ENCODE peak calls at places on chromosomes 3 and 15, in five cellular contexts. One of them, this sample, is unnamed.

GRCh38 chr3:153414972-153415371 is 252.9 kb downstream of the RAP2B start:
- DNase-seq in Panc1: no peak
- DNase-seq in suprapubic skin: no peak
- DNase-seq in breast epithelium: no peak
- DNase-seq in sigmoid colon: no peak
- DNase-seq in this sample: no peak

GRCh38 chr3:148214695-148215094 is 483.0 kb upstream of the AGTR1 start:
- DNase-seq in Panc1: no peak
- DNase-seq in suprapubic skin: no peak
- DNase-seq in breast epithelium: no peak
- DNase-seq in sigmoid colon: no peak
- DNase-seq in this sample: no peak

GRCh38 chr3:15347104-15347736 is 14.8 kb upstream of the SH3BP5 start:
- DNase-seq in Panc1: no peak
- DNase-seq in suprapubic skin: no peak
- DNase-seq in breast epithelium: no peak
- DNase-seq in sigmoid colon: no peak
- DNase-seq in this sample: no peak

GRCh38 chr3:183013074-183013473 is 32.7 kb upstream of the DCUN1D1 start:
- DNase-seq in Panc1: no peak
- DNase-seq in suprapubic skin: no peak
- DNase-seq in breast epithelium: no peak
- DNase-seq in sigmoid colon: no peak
- DNase-seq in this sample: no peak

GRCh38 chr3:150798122-150798618 is 35.2 kb upstream of the SIAH2 start:
- DNase-seq in Panc1: no peak
- DNase-seq in suprapubic skin: no peak
- DNase-seq in breast epithelium: no peak
- DNase-seq in sigmoid colon: no peak
- DNase-seq in this sample: peak; percentile 20

GRCh38 chr3:18649666-18650363 is 224.7 kb upstream of the SATB1 start:
- DNase-seq in Panc1: no peak
- DNase-seq in suprapubic skin: no peak
- DNase-seq in breast epithelium: no peak
- DNase-seq in sigmoid colon: no peak
- DNase-seq in this sample: no peak

GRCh38 chr3:129525341-129525968 is 3.0 kb upstream of the RHO start:
- DNase-seq in Panc1: no peak
- DNase-seq in suprapubic skin: no peak
- DNase-seq in breast epithelium: no peak
- DNase-seq in sigmoid colon: no peak
- DNase-seq in this sample: no peak

GRCh38 chr15:93048759-93049161 is 40.3 kb downstream of the RGMA start:
- DNase-seq in Panc1: no peak
- DNase-seq in suprapubic skin: no peak
- DNase-seq in breast epithelium: peak; percentile 63
- DNase-seq in sigmoid colon: peak; percentile 93
- DNase-seq in this sample: peak; percentile 87

GRCh38 chr3:140268103-140268502 is 333.1 kb downstream of the CLSTN2 start:
- DNase-seq in Panc1: no peak
- DNase-seq in suprapubic skin: no peak
- DNase-seq in breast epithelium: no peak
- DNase-seq in sigmoid colon: no peak
- DNase-seq in this sample: no peak

GRCh38 chr15:41504751-41505492 is 8.7 kb downstream of the LTK start:
- DNase-seq in Panc1: no peak
- DNase-seq in suprapubic skin: no peak
- DNase-seq in breast epithelium: no peak
- DNase-seq in sigmoid colon: no peak
- DNase-seq in this sample: no peak

GRCh38 chr3:175422744-175423143 is 563.6 kb downstream of the NAALADL2 start:
- DNase-seq in Panc1: no peak
- DNase-seq in suprapubic skin: no peak
- DNase-seq in breast epithelium: no peak
- DNase-seq in sigmoid colon: no peak
- DNase-seq in this sample: no peak

GRCh38 chr3:140427786-140428185 is 250.1 kb upstream of the TRIM42 start:
- DNase-seq in Panc1: no peak
- DNase-seq in suprapubic skin: no peak
- DNase-seq in breast epithelium: no peak
- DNase-seq in sigmoid colon: no peak
- DNase-seq in this sample: no peak

GRCh38 chr15:76376029-76376428 is 39.5 kb downstream of the ISL2 start:
- DNase-seq in Panc1: no peak
- DNase-seq in suprapubic skin: no peak
- DNase-seq in breast epithelium: no peak
- DNase-seq in sigmoid colon: no peak
- DNase-seq in this sample: no peak

GRCh38 chr15:95690631-95691340 is 639.7 kb upstream of the NR2F2 start:
- DNase-seq in Panc1: no peak
- DNase-seq in suprapubic skin: no peak
- DNase-seq in breast epithelium: no peak
- DNase-seq in sigmoid colon: no peak
- DNase-seq in this sample: no peak

GRCh38 chr15:66635006-66635405 is 67.0 kb upstream of the SMAD6 start:
- DNase-seq in Panc1: no peak
- DNase-seq in suprapubic skin: no peak
- DNase-seq in breast epithelium: no peak
- DNase-seq in sigmoid colon: no peak
- DNase-seq in this sample: no peak

GRCh38 chr3:169158379-169158778 is 505.1 kb downstream of the MECOM start:
- DNase-seq in Panc1: no peak
- DNase-seq in suprapubic skin: no peak
- DNase-seq in breast epithelium: no peak
- DNase-seq in sigmoid colon: no peak
- DNase-seq in this sample: no peak

GRCh38 chr15:58410353-58410752 is 21.4 kb upstream of the LIPC start:
- DNase-seq in Panc1: no peak
- DNase-seq in suprapubic skin: no peak
- DNase-seq in breast epithelium: no peak
- DNase-seq in sigmoid colon: no peak
- DNase-seq in this sample: no peak

GRCh38 chr3:123758081-123758564 is 126.0 kb downstream of the MYLK start:
- DNase-seq in Panc1: no peak
- DNase-seq in suprapubic skin: no peak
- DNase-seq in breast epithelium: no peak
- DNase-seq in sigmoid colon: no peak
- DNase-seq in this sample: no peak

GRCh38 chr3:26574766-26575165 is 47.8 kb upstream of the LRRC3B start:
- DNase-seq in Panc1: no peak
- DNase-seq in suprapubic skin: no peak
- DNase-seq in breast epithelium: no peak
- DNase-seq in sigmoid colon: no peak
- DNase-seq in this sample: no peak

GRCh38 chr3:88321696-88322095 is 171.9 kb downstream of the C3orf38 start:
- DNase-seq in Panc1: no peak
- DNase-seq in suprapubic skin: no peak
- DNase-seq in breast epithelium: no peak
- DNase-seq in sigmoid colon: no peak
- DNase-seq in this sample: no peak

GRCh38 chr3:23611737-23612295 is 193.9 kb upstream of the UBE2E1 start:
- DNase-seq in Panc1: no peak
- DNase-seq in suprapubic skin: no peak
- DNase-seq in breast epithelium: no peak
- DNase-seq in sigmoid colon: peak; percentile 90
- DNase-seq in this sample: no peak

GRCh38 chr3:44685128-44685800 is 27.2 kb upstream of the ZNF502 start:
- DNase-seq in Panc1: no peak
- DNase-seq in suprapubic skin: peak; percentile 69
- DNase-seq in breast epithelium: peak; percentile 42
- DNase-seq in sigmoid colon: peak; percentile 84
- DNase-seq in this sample: peak; percentile 54

GRCh38 chr15:39083213-39083612 is 497.7 kb upstream of the THBS1 start:
- DNase-seq in Panc1: no peak
- DNase-seq in suprapubic skin: no peak
- DNase-seq in breast epithelium: no peak
- DNase-seq in sigmoid colon: no peak
- DNase-seq in this sample: no peak

GRCh38 chr3:82815417-82816058 is 1054.1 kb upstream of the GBE1 start:
- DNase-seq in Panc1: no peak
- DNase-seq in suprapubic skin: no peak
- DNase-seq in breast epithelium: no peak
- DNase-seq in sigmoid colon: no peak
- DNase-seq in this sample: no peak

GRCh38 chr15:40543631-40544294 is 21.1 kb downstream of the CCDC32 start:
- DNase-seq in Panc1: no peak
- DNase-seq in suprapubic skin: no peak
- DNase-seq in breast epithelium: no peak
- DNase-seq in sigmoid colon: no peak
- DNase-seq in this sample: no peak

GRCh38 chr3:32841875-32842505 is 24.2 kb downstream of the TRIM71 start:
- DNase-seq in Panc1: no peak
- DNase-seq in suprapubic skin: no peak
- DNase-seq in breast epithelium: no peak
- DNase-seq in sigmoid colon: no peak
- DNase-seq in this sample: no peak

GRCh38 chr3:130093741-130094391 is 12.2 kb downstream of the ALG1L2 start:
- DNase-seq in Panc1: no peak
- DNase-seq in suprapubic skin: no peak
- DNase-seq in breast epithelium: no peak
- DNase-seq in sigmoid colon: no peak
- DNase-seq in this sample: no peak

GRCh38 chr15:29854413-29854812 is 32.1 kb upstream of the TJP1 start:
- DNase-seq in Panc1: no peak
- DNase-seq in suprapubic skin: no peak
- DNase-seq in breast epithelium: no peak
- DNase-seq in sigmoid colon: no peak
- DNase-seq in this sample: peak; percentile 30

DNA sequence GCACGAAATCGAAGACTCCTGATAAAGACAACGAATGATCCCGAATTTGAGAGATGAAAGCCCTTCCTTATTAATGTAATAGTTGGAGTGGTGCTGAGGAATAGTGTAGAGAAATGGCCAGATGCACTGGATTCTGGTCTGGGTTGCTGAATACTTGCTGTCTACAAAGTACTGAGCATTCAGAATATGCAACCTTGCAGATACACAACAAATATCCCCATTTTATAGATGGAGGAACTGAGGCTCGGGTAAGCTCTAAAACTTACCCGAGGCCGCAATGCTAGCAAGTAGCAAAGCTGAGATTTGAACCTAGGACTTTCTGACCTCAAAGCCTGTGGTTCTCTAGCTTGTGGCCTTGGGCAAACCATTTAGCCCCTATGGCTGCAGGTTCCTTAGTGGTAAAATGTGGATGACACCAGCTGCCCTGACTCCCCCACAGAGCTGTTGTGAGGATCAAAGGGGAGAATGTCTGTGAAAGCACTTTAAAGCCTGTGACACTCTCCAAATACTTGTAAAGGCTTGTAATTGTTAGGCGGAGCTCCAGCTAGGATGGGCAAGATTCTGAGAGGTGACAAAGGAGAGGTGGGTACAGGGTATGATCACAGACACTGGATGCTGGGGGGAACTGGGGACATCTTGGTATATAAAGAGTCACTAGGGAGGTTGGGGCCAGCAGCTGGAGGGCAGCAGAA is 39.8 kb downstream of the FOXB1 start:
- DNase-seq in Panc1: no peak
- DNase-seq in suprapubic skin: no peak
- DNase-seq in breast epithelium: no peak
- DNase-seq in sigmoid colon: no peak
- DNase-seq in this sample: no peak
- TF ChIP-seq POLR2AphosphoS5 in Panc1: no peak
- TF ChIP-seq POLR2AphosphoS5 in suprapubic skin: no peak
- TF ChIP-seq POLR2AphosphoS5 in breast epithelium: no peak
- TF ChIP-seq POLR2AphosphoS5 in sigmoid colon: no peak
- TF ChIP-seq POLR2AphosphoS5 in this sample: no peak

GRCh38 chr3:16433701-16434151 is 79.8 kb downstream of the RFTN1 start:
- DNase-seq in Panc1: no peak
- DNase-seq in suprapubic skin: no peak
- DNase-seq in breast epithelium: no peak
- DNase-seq in sigmoid colon: no peak
- DNase-seq in this sample: no peak
- TF ChIP-seq POLR2AphosphoS5 in Panc1: no peak
- TF ChIP-seq POLR2AphosphoS5 in suprapubic skin: no peak
- TF ChIP-seq POLR2AphosphoS5 in breast epithelium: no peak
- TF ChIP-seq POLR2AphosphoS5 in sigmoid colon: no peak
- TF ChIP-seq POLR2AphosphoS5 in this sample: no peak

GRCh38 chr15:83816124-83816883 is 162.4 kb downstream of the ADAMTSL3 start:
- DNase-seq in Panc1: no peak
- DNase-seq in suprapubic skin: no peak
- DNase-seq in breast epithelium: no peak
- DNase-seq in sigmoid colon: no peak
- DNase-seq in this sample: no peak

GRCh38 chr15:83818591-83818990 is 164.7 kb downstream of the ADAMTSL3 start:
- DNase-seq in Panc1: no peak
- DNase-seq in suprapubic skin: no peak
- DNase-seq in breast epithelium: no peak
- DNase-seq in sigmoid colon: no peak
- DNase-seq in this sample: no peak

GRCh38 chr15:83810110-83810509 is 156.2 kb downstream of the ADAMTSL3 start:
- DNase-seq in Panc1: no peak
- DNase-seq in suprapubic skin: no peak
- DNase-seq in breast epithelium: no peak
- DNase-seq in sigmoid colon: no peak
- DNase-seq in this sample: no peak

GRCh38 chr15:83813697-83814096 is 159.8 kb downstream of the ADAMTSL3 start:
- DNase-seq in Panc1: no peak
- DNase-seq in suprapubic skin: no peak
- DNase-seq in breast epithelium: no peak
- DNase-seq in sigmoid colon: no peak
- DNase-seq in this sample: no peak

GRCh38 chr15:83815506-83815905 is 161.6 kb downstream of the ADAMTSL3 start:
- DNase-seq in Panc1: no peak
- DNase-seq in suprapubic skin: no peak
- DNase-seq in breast epithelium: no peak
- DNase-seq in sigmoid colon: no peak
- DNase-seq in this sample: no peak
- TF ChIP-seq POLR2AphosphoS5 in Panc1: no peak
- TF ChIP-seq POLR2AphosphoS5 in suprapubic skin: no peak
- TF ChIP-seq POLR2AphosphoS5 in breast epithelium: no peak
- TF ChIP-seq POLR2AphosphoS5 in sigmoid colon: no peak
- TF ChIP-seq POLR2AphosphoS5 in this sample: no peak

GRCh38 chr15:75171408-75171807 is 30.3 kb upstream of the C15orf39 start:
- DNase-seq in Panc1: no peak
- DNase-seq in suprapubic skin: no peak
- DNase-seq in breast epithelium: no peak
- DNase-seq in sigmoid colon: no peak
- DNase-seq in this sample: no peak
- TF ChIP-seq POLR2AphosphoS5 in Panc1: no peak
- TF ChIP-seq POLR2AphosphoS5 in suprapubic skin: no peak
- TF ChIP-seq POLR2AphosphoS5 in breast epithelium: no peak
- TF ChIP-seq POLR2AphosphoS5 in sigmoid colon: no peak
- TF ChIP-seq POLR2AphosphoS5 in this sample: no peak

GRCh38 chr3:124780767-124781485 is 50.7 kb downstream of the UMPS start:
- DNase-seq in Panc1: no peak
- DNase-seq in suprapubic skin: peak; percentile 87
- DNase-seq in breast epithelium: peak; percentile 84
- DNase-seq in sigmoid colon: peak; percentile 91
- DNase-seq in this sample: peak; percentile 33

GRCh38 chr3:124781706-124782376 is 51.6 kb downstream of the UMPS start:
- DNase-seq in Panc1: no peak
- DNase-seq in suprapubic skin: no peak
- DNase-seq in breast epithelium: no peak
- DNase-seq in sigmoid colon: no peak
- DNase-seq in this sample: peak; percentile 53

GRCh38 chr3:124779116-124779515 is 48.9 kb downstream of the UMPS start:
- DNase-seq in Panc1: no peak
- DNase-seq in suprapubic skin: no peak
- DNase-seq in breast epithelium: no peak
- DNase-seq in sigmoid colon: no peak
- DNase-seq in this sample: no peak

GRCh38 chr3:124779751-124780191 is 49.5 kb downstream of the UMPS start:
- DNase-seq in Panc1: no peak
- DNase-seq in suprapubic skin: no peak
- DNase-seq in breast epithelium: peak; percentile 41
- DNase-seq in sigmoid colon: no peak
- DNase-seq in this sample: no peak

GRCh38 chr3:124780356-124780755 is 50.1 kb downstream of the UMPS start:
- DNase-seq in Panc1: no peak
- DNase-seq in suprapubic skin: peak; percentile 87
- DNase-seq in breast epithelium: peak; percentile 92
- DNase-seq in sigmoid colon: peak; percentile 92
- DNase-seq in this sample: peak; percentile 29
- TF ChIP-seq POLR2AphosphoS5 in Panc1: no peak
- TF ChIP-seq POLR2AphosphoS5 in suprapubic skin: peak; percentile 28
- TF ChIP-seq POLR2AphosphoS5 in breast epithelium: peak; percentile 17
- TF ChIP-seq POLR2AphosphoS5 in sigmoid colon: no peak
- TF ChIP-seq POLR2AphosphoS5 in this sample: no peak